ENCODE peak calls at places on chromosomes 7 and 10, in ten cellular contexts. One of them, this sample, is unnamed.

GRCh38 chr10:35058134-35058533 is 32.0 kb downstream of the CUL2 start:
- DNase-seq in psoas muscle: no peak
- DNase-seq in stimulated activated CD4-positive, alpha-beta T cell treated with anti-CD3 and anti-CD28 coated beads, TNF-alpha, amount 100 ng/mL, for 1 hour: no peak
- DNase-seq in iris pigment epithelial cell: peak; percentile 96
- DNase-seq in transverse colon: no peak
- DNase-seq in activated naive CD8-positive, alpha-beta T cell treated with anti-CD3 and anti-CD28 coated beads for 36 hours: no peak
- DNase-seq in activated T-helper 1 cell treated with anti-CD3 and anti-CD28 coated beads, Interleukin-12 subunit alpha, Interleukin-12 subunit beta, Interleukin-2, Interleukin-4 antibody, amounts not matched to agents 30 ng/mL and 10 ng/mL and 1 ng/mL, durations not matched to agents 14 hours and 24 hours and 36 hours: no peak
- DNase-seq in kidney glomerular epithelial cell: peak; percentile 81
- DNase-seq in pulmonary artery endothelial cell: peak; percentile 53
- DNase-seq in T-helper 1 cell: no peak
- DNase-seq in this sample: peak; percentile 94

GRCh38 chr10:50653758-50654157 is 30.0 kb upstream of the SGMS1 start:
- DNase-seq in kidney glomerular epithelial cell: no peak
- DNase-seq in psoas muscle: no peak
- DNase-seq in activated T-helper 1 cell treated with anti-CD3 and anti-CD28 coated beads, Interleukin-12 subunit alpha, Interleukin-12 subunit beta, Interleukin-2, Interleukin-4 antibody, amounts not matched to agents 30 ng/mL and 10 ng/mL and 1 ng/mL, durations not matched to agents 14 hours and 24 hours and 36 hours: no peak
- DNase-seq in activated naive CD8-positive, alpha-beta T cell treated with anti-CD3 and anti-CD28 coated beads for 36 hours: no peak
- DNase-seq in T-helper 1 cell: no peak
- DNase-seq in transverse colon: no peak
- DNase-seq in iris pigment epithelial cell: no peak
- DNase-seq in pulmonary artery endothelial cell: no peak
- DNase-seq in stimulated activated CD4-positive, alpha-beta T cell treated with anti-CD3 and anti-CD28 coated beads, TNF-alpha, amount 100 ng/mL, for 1 hour: no peak
- DNase-seq in this sample: no peak

GRCh38 chr7:134750083-134751062 is 29.1 kb upstream of the CALD1 start:
- DNase-seq in T-helper 1 cell: peak; percentile 43
- DNase-seq in activated naive CD8-positive, alpha-beta T cell treated with anti-CD3 and anti-CD28 coated beads for 36 hours: peak; percentile 49
- DNase-seq in iris pigment epithelial cell: peak; percentile 41
- DNase-seq in transverse colon: peak; percentile 44
- DNase-seq in stimulated activated CD4-positive, alpha-beta T cell treated with anti-CD3 and anti-CD28 coated beads, TNF-alpha, amount 100 ng/mL, for 1 hour: peak; percentile 39
- DNase-seq in activated T-helper 1 cell treated with anti-CD3 and anti-CD28 coated beads, Interleukin-12 subunit alpha, Interleukin-12 subunit beta, Interleukin-2, Interleukin-4 antibody, amounts not matched to agents 30 ng/mL and 10 ng/mL and 1 ng/mL, durations not matched to agents 14 hours and 24 hours and 36 hours: peak; percentile 30
- DNase-seq in psoas muscle: peak; percentile 60
- DNase-seq in pulmonary artery endothelial cell: no peak
- DNase-seq in kidney glomerular epithelial cell: no peak
- DNase-seq in this sample: peak; percentile 35

GRCh38 chr10:43114031-43114742 is 24.1 kb upstream of the CSGALNACT2 start:
- DNase-seq in pulmonary artery endothelial cell: no peak
- DNase-seq in T-helper 1 cell: no peak
- DNase-seq in stimulated activated CD4-positive, alpha-beta T cell treated with anti-CD3 and anti-CD28 coated beads, TNF-alpha, amount 100 ng/mL, for 1 hour: no peak
- DNase-seq in transverse colon: no peak
- DNase-seq in psoas muscle: peak; percentile 42
- DNase-seq in iris pigment epithelial cell: no peak
- DNase-seq in activated naive CD8-positive, alpha-beta T cell treated with anti-CD3 and anti-CD28 coated beads for 36 hours: no peak
- DNase-seq in activated T-helper 1 cell treated with anti-CD3 and anti-CD28 coated beads, Interleukin-12 subunit alpha, Interleukin-12 subunit beta, Interleukin-2, Interleukin-4 antibody, amounts not matched to agents 30 ng/mL and 10 ng/mL and 1 ng/mL, durations not matched to agents 14 hours and 24 hours and 36 hours: no peak
- DNase-seq in kidney glomerular epithelial cell: no peak
- DNase-seq in this sample: no peak

GRCh38 chr7:67937717-67938191 is 941.1 kb downstream of the TYW1 start:
- DNase-seq in kidney glomerular epithelial cell: peak; percentile 92
- DNase-seq in psoas muscle: no peak
- DNase-seq in iris pigment epithelial cell: peak; percentile 65
- DNase-seq in stimulated activated CD4-positive, alpha-beta T cell treated with anti-CD3 and anti-CD28 coated beads, TNF-alpha, amount 100 ng/mL, for 1 hour: no peak
- DNase-seq in T-helper 1 cell: no peak
- DNase-seq in activated naive CD8-positive, alpha-beta T cell treated with anti-CD3 and anti-CD28 coated beads for 36 hours: no peak
- DNase-seq in pulmonary artery endothelial cell: no peak
- DNase-seq in transverse colon: no peak
- DNase-seq in activated T-helper 1 cell treated with anti-CD3 and anti-CD28 coated beads, Interleukin-12 subunit alpha, Interleukin-12 subunit beta, Interleukin-2, Interleukin-4 antibody, amounts not matched to agents 30 ng/mL and 10 ng/mL and 1 ng/mL, durations not matched to agents 14 hours and 24 hours and 36 hours: no peak
- DNase-seq in this sample: peak; percentile 1

GRCh38 chr7:12162420-12163113 is 48.5 kb upstream of the TMEM106B start:
- DNase-seq in transverse colon: no peak
- DNase-seq in stimulated activated CD4-positive, alpha-beta T cell treated with anti-CD3 and anti-CD28 coated beads, TNF-alpha, amount 100 ng/mL, for 1 hour: no peak
- DNase-seq in pulmonary artery endothelial cell: peak; percentile 29
- DNase-seq in activated T-helper 1 cell treated with anti-CD3 and anti-CD28 coated beads, Interleukin-12 subunit alpha, Interleukin-12 subunit beta, Interleukin-2, Interleukin-4 antibody, amounts not matched to agents 30 ng/mL and 10 ng/mL and 1 ng/mL, durations not matched to agents 14 hours and 24 hours and 36 hours: no peak
- DNase-seq in iris pigment epithelial cell: peak; percentile 88
- DNase-seq in psoas muscle: no peak
- DNase-seq in kidney glomerular epithelial cell: peak; percentile 91
- DNase-seq in activated naive CD8-positive, alpha-beta T cell treated with anti-CD3 and anti-CD28 coated beads for 36 hours: no peak
- DNase-seq in T-helper 1 cell: no peak
- DNase-seq in this sample: peak; percentile 78

GRCh38 chr10:49539320-49539885 is 482 bp upstream of the ERCC6 start:
- DNase-seq in iris pigment epithelial cell: peak; percentile 78
- DNase-seq in activated naive CD8-positive, alpha-beta T cell treated with anti-CD3 and anti-CD28 coated beads for 36 hours: peak; percentile 15
- DNase-seq in kidney glomerular epithelial cell: peak; percentile 72
- DNase-seq in T-helper 1 cell: no peak
- DNase-seq in pulmonary artery endothelial cell: peak; percentile 45
- DNase-seq in stimulated activated CD4-positive, alpha-beta T cell treated with anti-CD3 and anti-CD28 coated beads, TNF-alpha, amount 100 ng/mL, for 1 hour: peak; percentile 0
- DNase-seq in psoas muscle: peak; percentile 56
- DNase-seq in activated T-helper 1 cell treated with anti-CD3 and anti-CD28 coated beads, Interleukin-12 subunit alpha, Interleukin-12 subunit beta, Interleukin-2, Interleukin-4 antibody, amounts not matched to agents 30 ng/mL and 10 ng/mL and 1 ng/mL, durations not matched to agents 14 hours and 24 hours and 36 hours: peak; percentile 22
- DNase-seq in transverse colon: peak; percentile 57
- DNase-seq in this sample: peak; percentile 52

GRCh38 chr7:121505021-121505420 is 108.9 kb upstream of the FAM3C start:
- DNase-seq in T-helper 1 cell: no peak
- DNase-seq in activated naive CD8-positive, alpha-beta T cell treated with anti-CD3 and anti-CD28 coated beads for 36 hours: no peak
- DNase-seq in kidney glomerular epithelial cell: peak; percentile 16
- DNase-seq in activated T-helper 1 cell treated with anti-CD3 and anti-CD28 coated beads, Interleukin-12 subunit alpha, Interleukin-12 subunit beta, Interleukin-2, Interleukin-4 antibody, amounts not matched to agents 30 ng/mL and 10 ng/mL and 1 ng/mL, durations not matched to agents 14 hours and 24 hours and 36 hours: no peak
- DNase-seq in stimulated activated CD4-positive, alpha-beta T cell treated with anti-CD3 and anti-CD28 coated beads, TNF-alpha, amount 100 ng/mL, for 1 hour: no peak
- DNase-seq in psoas muscle: no peak
- DNase-seq in iris pigment epithelial cell: peak; percentile 28
- DNase-seq in transverse colon: no peak
- DNase-seq in pulmonary artery endothelial cell: no peak
- DNase-seq in this sample: peak; percentile 45

GRCh38 chr7:139362302-139362701 is 2.6 kb downstream of the LUC7L2 start:
- DNase-seq in iris pigment epithelial cell: no peak
- DNase-seq in activated T-helper 1 cell treated with anti-CD3 and anti-CD28 coated beads, Interleukin-12 subunit alpha, Interleukin-12 subunit beta, Interleukin-2, Interleukin-4 antibody, amounts not matched to agents 30 ng/mL and 10 ng/mL and 1 ng/mL, durations not matched to agents 14 hours and 24 hours and 36 hours: no peak
- DNase-seq in T-helper 1 cell: no peak
- DNase-seq in stimulated activated CD4-positive, alpha-beta T cell treated with anti-CD3 and anti-CD28 coated beads, TNF-alpha, amount 100 ng/mL, for 1 hour: no peak
- DNase-seq in psoas muscle: no peak
- DNase-seq in transverse colon: no peak
- DNase-seq in kidney glomerular epithelial cell: no peak
- DNase-seq in activated naive CD8-positive, alpha-beta T cell treated with anti-CD3 and anti-CD28 coated beads for 36 hours: no peak
- DNase-seq in pulmonary artery endothelial cell: no peak
- DNase-seq in this sample: peak; percentile 16

This sample was measured in IMR-90.